ENCODE peak calls at places on chromosomes 12 and 14, in eight cellular contexts. E, Y, V, H, S, K, U and L are unnamed samples.

GRCh38 chr14:102192840-102193502 is 53.3 kb downstream of the WDR20 start:
- DNase-seq in E (no peak), Y (no peak), V (no peak), H (no peak), S (no peak), K (no peak), U (no peak), L (no peak)

GRCh38 chr14:64730061-64730440 is 25.8 kb downstream of the PLEKHG3 start:
- DNase-seq in E (no peak), Y (no peak), V (no peak), H (no peak), S (peak; percentile 20), K (no peak), U (no peak), L (no peak)

GRCh38 chr14:64700894-64701293 is 3.3 kb upstream of the PLEKHG3 start:
- DNase-seq in E (no peak), Y (no peak), V (no peak), H (no peak), S (no peak), K (no peak), U (no peak), L (no peak)

GRCh38 chr12:95918194-95918993 is 24.0 kb downstream of the CCDC38 start:
- DNase-seq in E (peak; percentile 48), Y (peak; percentile 29), V (peak; percentile 41), H (no peak), S (no peak), K (peak; percentile 47), U (no peak), L (no peak)

GRCh38 chr12:109870648-109871047 is 9.7 kb downstream of the GLTP start:
- DNase-seq in E (no peak), Y (no peak), V (no peak), H (no peak), S (no peak), K (peak; percentile 41), U (no peak), L (no peak)

GRCh38 chr12:28563286-28563685 is 373.0 kb downstream of the CCDC91 start:
- DNase-seq in E (no peak), Y (no peak), V (no peak), H (no peak), S (no peak), K (no peak), U (no peak), L (no peak)

GRCh38 chr14:24665440-24665991 is 31.5 kb upstream of the GZMB start:
- DNase-seq in E (no peak), Y (no peak), V (no peak), H (no peak), S (no peak), K (no peak), U (no peak), L (no peak)

GRCh38 chr14:21978184-21978998 is 304.8 kb upstream of the OR4E1 start:
- DNase-seq in E (peak; percentile 31), Y (peak; percentile 53), V (peak; percentile 68), H (no peak), S (no peak), K (peak; percentile 16), U (peak; percentile 19), L (peak; percentile 35)

GRCh38 chr12:24780969-24781368 is 167.9 kb downstream of the BCAT1 start:
- DNase-seq in E (no peak), Y (no peak), V (no peak), H (peak; percentile 35), S (no peak), K (peak; percentile 16), U (no peak), L (no peak)

GRCh38 chr14:71616013-71616412 is 316.2 kb upstream of the RGS6 start:
- DNase-seq in E (no peak), Y (no peak), V (no peak), H (no peak), S (no peak), K (no peak), U (no peak), L (no peak)

GRCh38 chr12:116015525-116015924 is 262.0 kb downstream of the MED13L start:
- DNase-seq in E (no peak), Y (no peak), V (no peak), H (no peak), S (no peak), K (peak; percentile 73), U (no peak), L (no peak)

GRCh38 chr12:31207799-31208465 is 118.0 kb downstream of the SINHCAF start:
- DNase-seq in E (no peak), Y (no peak), V (no peak), H (no peak), S (no peak), K (no peak), U (no peak), L (no peak)

GRCh38 chr12:18383203-18383602 is 121.9 kb downstream of the PIK3C2G start:
- DNase-seq in E (no peak), Y (no peak), V (no peak), H (peak; percentile 57), S (no peak), K (peak; percentile 83), U (no peak), L (no peak)

DNA sequence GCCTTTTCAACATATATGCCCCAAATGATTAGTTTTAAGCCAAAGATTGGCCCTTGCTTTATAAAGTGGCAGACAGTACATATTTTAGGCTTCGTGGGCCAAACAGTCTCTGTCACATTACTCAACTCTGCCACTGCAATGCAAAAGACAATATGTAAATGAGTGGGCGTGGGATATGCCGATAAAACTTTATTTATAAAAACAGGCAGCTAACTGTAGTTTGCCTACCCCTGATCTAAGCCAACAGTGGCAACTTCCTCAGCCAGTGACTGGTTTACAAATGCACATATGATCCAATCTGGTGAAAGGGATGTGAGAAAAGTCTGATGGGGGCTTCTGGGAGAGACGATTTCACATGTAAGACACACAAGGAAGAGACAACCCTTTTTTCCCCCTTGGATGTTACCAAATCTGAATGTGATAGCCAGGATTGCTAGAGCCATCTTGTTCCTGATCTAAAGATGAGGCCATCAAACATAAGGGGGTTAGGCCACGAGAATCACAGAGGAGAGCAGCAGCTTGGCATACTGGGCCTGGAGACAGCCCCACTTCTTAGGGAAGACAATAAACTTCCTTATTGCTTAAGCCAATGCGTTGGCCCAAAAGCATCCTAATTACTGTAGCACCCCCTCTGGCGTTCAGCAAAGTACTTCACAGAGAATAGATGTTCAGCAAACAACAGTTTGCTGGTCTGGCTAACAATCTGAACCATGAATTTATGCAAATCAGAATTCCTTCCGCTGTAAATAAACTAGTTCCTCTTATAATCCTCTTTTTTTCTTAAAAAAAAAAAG is 75.2 kb upstream of the TMCC3 start:
- DNase-seq in E (no peak), Y (no peak), V (peak; percentile 24), H (peak; percentile 18), S (no peak), K (peak; percentile 34), U (no peak), L (no peak)
- TF ChIP-seq CTCF in E (no peak), Y (peak; percentile 51), V (peak; percentile 26), H (peak; percentile 48), S (no peak), K (peak; percentile 52), U (peak; percentile 29), L (peak; percentile 36)

GRCh38 chr12:26401874-26402273 is 206.5 kb downstream of the SSPN start:
- DNase-seq in E (no peak), Y (no peak), V (no peak), H (no peak), S (no peak), K (no peak), U (no peak), L (no peak)

GRCh38 chr12:26406391-26406790 is 211.0 kb downstream of the SSPN start:
- DNase-seq in E (no peak), Y (no peak), V (no peak), H (no peak), S (no peak), K (no peak), U (no peak), L (no peak)

GRCh38 chr12:26400627-26401026 is 205.3 kb downstream of the SSPN start:
- DNase-seq in E (no peak), Y (no peak), V (no peak), H (no peak), S (no peak), K (no peak), U (no peak), L (no peak)

GRCh38 chr12:26403601-26404000 is 208.2 kb downstream of the SSPN start:
- DNase-seq in E (no peak), Y (no peak), V (no peak), H (no peak), S (no peak), K (no peak), U (no peak), L (no peak)

DNA sequence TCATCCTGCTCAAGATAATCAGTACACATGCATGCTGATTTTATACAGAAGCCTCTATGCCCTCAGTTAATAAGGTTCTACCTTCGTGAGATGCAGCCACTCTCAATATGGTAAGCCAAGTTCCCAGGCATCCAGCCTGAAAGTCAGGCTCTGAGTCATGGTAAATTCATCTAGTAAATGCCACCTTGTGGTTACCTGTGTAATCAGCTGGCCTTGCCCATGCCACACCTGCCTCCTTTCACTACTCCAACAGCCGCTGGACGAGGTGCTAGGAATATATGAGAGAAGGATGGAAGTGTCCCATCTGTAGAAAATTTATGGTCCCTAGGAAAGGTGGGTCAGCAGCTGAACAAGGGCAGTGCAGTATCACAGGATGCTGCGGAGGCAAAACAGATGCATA is 207.3 kb downstream of the SSPN start:
- DNase-seq in E (peak; percentile 31), Y (no peak), V (no peak), H (no peak), S (no peak), K (no peak), U (no peak), L (no peak)
- TF ChIP-seq CTCF in E (no peak), Y (no peak), V (no peak), H (no peak), S (no peak), K (peak; percentile 14), U (peak; percentile 8), L (peak; percentile 52)

GRCh38 chr14:89955418-89956293 is at the start of gene TDP1:
- DNase-seq in E (peak; percentile 89), Y (peak; percentile 92), V (peak; percentile 98), H (peak; percentile 73), S (peak; percentile 97), K (peak; percentile 97), U (peak; percentile 97), L (peak; percentile 97)
- TF ChIP-seq CTCF in E (peak; percentile 16), Y (peak; percentile 27), V (no peak), H (no peak), S (no peak), K (no peak), U (peak; percentile 7), L (peak; percentile 46)

GRCh38 chr12:49070971-49071370 is 1.2 kb upstream of the RHEBL1 start:
- DNase-seq in E (no peak), Y (no peak), V (no peak), H (no peak), S (no peak), K (no peak), U (no peak), L (no peak)

GRCh38 chr12:49068879-49069506 is 786 bp downstream of the RHEBL1 start:
- DNase-seq in E (no peak), Y (no peak), V (no peak), H (no peak), S (peak; percentile 26), K (no peak), U (no peak), L (no peak)

GRCh38 chr12:49064767-49065152 is 4.2 kb upstream of the KMT2D start:
- DNase-seq in E (no peak), Y (no peak), V (no peak), H (no peak), S (peak; percentile 15), K (no peak), U (no peak), L (no peak)

GRCh38 chr12:49066120-49066519 is 3.7 kb downstream of the RHEBL1 start:
- DNase-seq in E (no peak), Y (no peak), V (no peak), H (no peak), S (peak; percentile 0), K (no peak), U (no peak), L (no peak)

GRCh38 chr12:49069507-49070346 is at the start of gene RHEBL1:
- DNase-seq in E (peak; percentile 98), Y (peak; percentile 98), V (peak; percentile 98), H (peak; percentile 71), S (peak; percentile 99), K (peak; percentile 96), U (peak; percentile 99), L (peak; percentile 98)
- TF ChIP-seq CTCF in E (no peak), Y (no peak), V (no peak), H (peak; percentile 11), S (no peak), K (peak; percentile 9), U (no peak), L (peak; percentile 39)